ENCODE peak calls at places on chromosomes 11 and 22, in eight cellular contexts. Q, U, Z, C, A, G, B and F are unnamed samples.

GRCh38 chr11:95138448-95138847 is 48.8 kb downstream of the ENDOD1 start:
- DNase-seq in Q (no peak), U (no peak), Z (no peak), C (no peak), A (peak), G (no peak), B (peak), F (peak)

GRCh38 chr11:74970852-74971395 is 17.8 kb upstream of the NEU3 start:
- DNase-seq in Q (no peak), U (no peak), Z (no peak), C (no peak), A (no peak), G (no peak), B (no peak), F (no peak)

GRCh38 chr11:35968386-35969088 is 24.7 kb downstream of the LDLRAD3 start:
- DNase-seq in Q (no peak), U (no peak), Z (no peak), C (no peak), A (no peak), G (no peak), B (peak), F (no peak)

GRCh38 chr11:34333787-34334186 is 24.0 kb downstream of the ABTB2 start:
- DNase-seq in Q (no peak), U (no peak), Z (no peak), C (no peak), A (no peak), G (no peak), B (no peak), F (no peak)

GRCh38 chr11:65911682-65912568 is 6.9 kb downstream of the C11orf68 start:
- DNase-seq in Q (peak), U (peak), Z (peak), C (no peak), A (no peak), G (peak), B (peak), F (peak)

GRCh38 chr11:12680246-12680939 is 6.2 kb downstream of the TEAD1 start:
- DNase-seq in Q (peak), U (peak), Z (peak), C (peak), A (peak), G (peak), B (peak), F (peak)

GRCh38 chr11:64520013-64520412 is 71.0 kb upstream of the SLC22A12 start:
- DNase-seq in Q (no peak), U (no peak), Z (no peak), C (no peak), A (no peak), G (no peak), B (no peak), F (no peak)

GRCh38 chr11:64842851-64843841 is 1.3 kb downstream of the CDC42BPG start:
- DNase-seq in Q (no peak), U (peak), Z (peak), C (no peak), A (no peak), G (peak), B (no peak), F (peak)

GRCh38 chr22:48654492-48654891 is 1173.2 kb downstream of the BRD1 start:
- DNase-seq in Q (no peak), U (no peak), Z (no peak), C (no peak), A (no peak), G (no peak), B (no peak), F (no peak)

GRCh38 chr11:78438298-78438975 is 20.8 kb upstream of the GAB2 start:
- DNase-seq in Q (no peak), U (no peak), Z (no peak), C (no peak), A (peak), G (no peak), B (no peak), F (no peak)

GRCh38 chr11:78205691-78206090 is 17.0 kb downstream of the USP35 start:
- DNase-seq in Q (no peak), U (peak), Z (no peak), C (no peak), A (no peak), G (no peak), B (no peak), F (no peak)

GRCh38 chr11:7673724-7674434 is 579 bp upstream of the CYB5R2 start:
- DNase-seq in Q (peak), U (peak), Z (peak), C (no peak), A (no peak), G (peak), B (peak), F (no peak)

GRCh38 chr22:27927608-27928007 is 8.6 kb upstream of the PITPNB start:
- DNase-seq in Q (no peak), U (no peak), Z (no peak), C (no peak), A (no peak), G (no peak), B (no peak), F (no peak)

GRCh38 chr11:104163100-104164027 is 583 bp downstream of the PDGFD start:
- DNase-seq in Q (peak), U (peak), Z (peak), C (no peak), A (no peak), G (no peak), B (peak), F (peak)
- TF ChIP-seq CTCF in Q (peak), U (no peak), Z (peak), C (no peak), A (no peak), G (no peak), B (peak), F (no peak)

GRCh38 chr11:68843703-68844312 is 2.1 kb upstream of the CPT1A start:
- DNase-seq in Q (peak), U (peak), Z (peak), C (no peak), A (peak), G (peak), B (no peak), F (peak)
- TF ChIP-seq CTCF in Q (peak), U (peak), Z (peak), C (peak), A (peak), G (peak), B (no peak), F (peak)

DNA sequence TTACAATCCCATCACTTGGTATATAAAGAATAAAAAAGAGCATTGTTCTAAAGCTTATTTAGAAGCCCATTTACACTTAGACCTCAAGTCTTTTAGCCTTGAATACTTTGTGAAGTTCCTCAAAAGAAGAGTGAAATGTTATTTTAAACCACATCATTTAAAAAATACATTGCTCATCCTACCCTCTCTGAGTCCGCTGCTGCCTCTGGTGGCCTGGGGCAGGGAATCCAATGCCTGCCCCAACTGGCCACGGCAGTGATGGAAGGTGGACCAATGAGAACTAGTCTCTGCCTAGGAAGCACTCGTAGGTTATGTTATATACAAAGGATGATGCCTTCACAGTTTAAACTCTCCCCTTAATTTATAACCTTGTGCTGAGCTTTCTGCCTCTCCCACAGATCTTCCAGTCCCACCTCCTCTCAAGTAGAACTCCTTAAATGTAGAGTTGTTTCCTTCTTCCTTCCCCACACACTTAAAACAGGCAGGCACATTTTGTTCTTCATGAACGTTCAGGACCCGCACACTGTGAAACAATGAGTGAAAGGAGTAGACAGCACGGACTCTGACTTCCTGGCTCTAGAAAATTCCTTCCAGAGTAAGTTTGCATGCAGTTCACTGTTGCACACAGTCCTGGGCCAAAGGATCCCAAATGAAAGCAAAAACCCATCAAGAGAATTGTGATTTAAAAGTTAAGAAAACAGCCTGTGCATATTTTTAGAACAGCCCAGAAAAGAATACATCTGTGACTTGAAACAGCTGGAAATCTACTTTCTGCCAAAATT is 167.8 kb downstream of the RRAS2 start:
- DNase-seq in Q (no peak), U (no peak), Z (no peak), C (no peak), A (peak), G (no peak), B (no peak), F (no peak)
- TF ChIP-seq CTCF in Q (no peak), U (no peak), Z (no peak), C (no peak), A (no peak), G (no peak), B (no peak), F (no peak)

DNA sequence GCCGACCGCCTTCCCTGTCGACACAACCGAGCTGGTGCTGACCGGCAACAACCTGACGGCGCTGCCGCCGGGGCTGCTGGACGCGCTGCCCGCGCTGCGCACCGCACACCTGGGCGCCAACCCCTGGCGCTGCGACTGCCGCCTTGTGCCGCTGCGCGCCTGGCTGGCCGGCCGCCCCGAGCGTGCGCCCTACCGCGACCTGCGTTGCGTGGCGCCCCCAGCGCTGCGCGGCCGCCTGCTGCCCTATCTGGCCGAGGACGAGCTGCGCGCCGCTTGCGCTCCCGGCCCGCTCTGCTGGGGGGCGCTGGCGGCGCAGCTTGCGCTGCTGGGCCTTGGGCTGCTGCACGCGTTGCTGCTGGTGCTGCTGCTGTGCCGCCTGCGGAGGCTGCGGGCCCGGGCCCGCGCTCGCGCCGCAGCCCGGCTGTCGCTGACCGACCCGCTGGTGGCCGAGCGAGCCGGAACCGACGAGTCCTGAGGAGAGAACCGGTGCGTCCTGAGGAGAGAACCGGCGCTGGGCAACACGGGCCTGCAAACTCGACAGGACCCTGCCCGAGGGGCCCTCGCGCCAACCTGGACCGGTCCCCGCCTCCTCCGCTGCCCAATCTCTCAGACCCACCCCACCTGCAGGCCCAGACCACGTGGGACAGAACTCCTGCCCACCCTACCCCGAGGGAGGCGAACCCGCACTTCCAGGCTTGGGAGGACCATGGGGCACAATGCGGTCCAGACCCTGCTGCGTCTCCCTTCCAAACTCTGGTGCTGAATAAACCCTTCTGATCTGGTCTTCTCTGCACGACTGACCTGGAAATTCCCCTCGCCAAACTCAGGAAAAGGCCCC is 870 bp downstream of the GP1BB start:
- DNase-seq in Q (no peak), U (no peak), Z (peak), C (no peak), A (no peak), G (no peak), B (peak), F (no peak)
- TF ChIP-seq CTCF in Q (peak), U (no peak), Z (peak), C (no peak), A (no peak), G (no peak), B (no peak), F (no peak)

GRCh38 chr11:62273284-62273683 is 3.3 kb downstream of the SCGB2A2 start:
- DNase-seq in Q (no peak), U (no peak), Z (no peak), C (no peak), A (no peak), G (no peak), B (no peak), F (no peak)

GRCh38 chr11:62266558-62266957 is 3.4 kb upstream of the SCGB2A2 start:
- DNase-seq in Q (no peak), U (peak), Z (no peak), C (no peak), A (no peak), G (no peak), B (peak), F (peak)

GRCh38 chr11:62267050-62267449 is 2.9 kb upstream of the SCGB2A2 start:
- DNase-seq in Q (no peak), U (no peak), Z (no peak), C (no peak), A (no peak), G (no peak), B (no peak), F (no peak)

GRCh38 chr11:62267576-62267975 is 2.4 kb upstream of the SCGB2A2 start:
- DNase-seq in Q (no peak), U (no peak), Z (no peak), C (no peak), A (no peak), G (no peak), B (no peak), F (peak)

DNA sequence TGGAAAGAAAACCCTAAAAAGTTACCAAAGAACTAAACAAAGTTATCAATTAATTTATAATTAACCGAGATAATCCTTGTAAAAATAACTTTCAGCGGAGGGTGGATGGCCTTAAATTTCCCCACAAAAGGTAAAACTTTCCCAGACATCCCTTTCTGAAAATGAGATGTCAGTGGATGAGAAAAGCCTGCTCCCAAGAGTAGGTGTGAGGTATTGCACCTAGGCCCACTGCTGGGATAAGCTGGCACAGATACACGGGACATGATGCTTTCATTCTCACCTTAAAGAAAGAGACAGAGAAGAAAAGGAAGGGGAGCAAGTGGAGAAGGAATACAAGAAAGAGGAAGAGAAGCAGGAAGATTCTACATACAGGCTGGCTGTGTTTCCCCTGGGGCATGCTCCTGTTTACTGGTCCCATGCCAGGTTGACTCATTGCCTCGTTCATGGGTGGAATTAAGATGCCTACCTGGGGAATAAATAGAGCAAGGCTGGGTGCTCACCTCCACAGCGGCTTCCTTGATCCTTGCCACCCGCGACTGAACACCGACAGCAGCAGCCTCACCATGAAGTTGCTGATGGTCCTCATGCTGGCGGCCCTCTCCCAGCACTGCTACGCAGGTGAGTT is at the start of gene SCGB2A2:
- DNase-seq in Q (no peak), U (peak), Z (no peak), C (no peak), A (no peak), G (no peak), B (peak), F (peak)
- TF ChIP-seq CTCF in Q (no peak), U (no peak), Z (peak), C (no peak), A (peak), G (peak), B (peak), F (peak)